ENCODE peak calls at places on chromosomes 1 and 21, in seven cellular contexts. U, B, H, P, V, D and O are unnamed samples.

GRCh38 chr1:171226757-171227370 is 21.4 kb upstream of the FMO1 start:
- DNase-seq in B (no peak), P (peak), H (peak), D (peak), V (no peak), U (peak), O (peak)

GRCh38 chr1:86852737-86853408 is 61.1 kb downstream of the SELENOF start:
- DNase-seq in D (no peak), P (peak), V (no peak), H (no peak), B (no peak), U (no peak), O (no peak)

GRCh38 chr21:44485254-44485793 is 30.0 kb downstream of the LRRC3 start:
- DNase-seq in V (no peak), U (no peak), B (no peak), H (peak), D (no peak), P (peak), O (no peak)

GRCh38 chr1:7704214-7705047 is 66.7 kb upstream of the VAMP3 start:
- DNase-seq in H (peak), B (peak), D (peak), V (peak), P (no peak), U (peak), O (peak)

GRCh38 chr1:167161242-167161641 is 59.4 kb upstream of the POU2F1 start:
- DNase-seq in H (no peak), B (no peak), U (no peak), D (no peak), V (no peak), P (no peak), O (peak)

GRCh38 chr1:58932820-58933598 is 149.2 kb upstream of the JUN start:
- DNase-seq in U (peak), D (peak), V (peak), H (no peak), P (no peak), B (no peak), O (peak)

GRCh38 chr1:244187310-244187709 is 136.2 kb downstream of the ZBTB18 start:
- DNase-seq in D (no peak), V (no peak), H (no peak), P (no peak), U (no peak), B (peak), O (no peak)

GRCh38 chr1:91098299-91098901 is 76.6 kb upstream of the ZNF644 start:
- DNase-seq in P (no peak), H (no peak), B (no peak), D (no peak), V (no peak), U (no peak), O (no peak)

GRCh38 chr1:191993549-191993948 is 164.7 kb upstream of the RGS18 start:
- DNase-seq in H (no peak), U (no peak), D (peak), P (peak), V (no peak), B (no peak), O (peak)

GRCh38 chr1:59156526-59157196 is 140.2 kb upstream of the FGGY start:
- DNase-seq in V (no peak), H (no peak), U (no peak), D (peak), P (no peak), B (no peak), O (peak)

GRCh38 chr1:12172042-12172851 is 5.5 kb downstream of the TNFRSF1B start:
- DNase-seq in D (no peak), V (no peak), B (no peak), H (no peak), P (no peak), U (no peak), O (no peak)

GRCh38 chr1:38728176-38728908 is 131.2 kb downstream of the RRAGC start:
- DNase-seq in P (no peak), D (peak), V (peak), B (peak), U (no peak), H (no peak), O (peak)

GRCh38 chr1:192476802-192477298 is 98.7 kb upstream of the RGS1 start:
- DNase-seq in B (no peak), U (peak), H (no peak), V (no peak), P (no peak), D (peak), O (peak)

GRCh38 chr21:14569868-14570267 is 23.8 kb upstream of the SAMSN1 start:
- DNase-seq in V (no peak), D (no peak), P (no peak), B (no peak), U (peak), H (no peak), O (no peak)

GRCh38 chr1:19042675-19043578 is 86.5 kb upstream of the IFFO2 start:
- DNase-seq in V (no peak), P (no peak), U (no peak), D (no peak), H (no peak), B (no peak), O (no peak)

GRCh38 chr1:6601865-6602668 is 602 bp downstream of the KLHL21 start:
- DNase-seq in U (peak), V (no peak), P (no peak), B (peak), H (peak), D (peak), O (peak)

GRCh38 chr1:32115496-32115895 is 7.6 kb downstream of the KPNA6 start:
- DNase-seq in B (no peak), H (no peak), D (no peak), V (no peak), U (no peak), P (no peak), O (peak)

GRCh38 chr1:12406218-12407021 is 176.6 kb downstream of the VPS13D start:
- DNase-seq in D (peak), P (no peak), V (no peak), B (no peak), H (no peak), U (no peak), O (peak)

GRCh38 chr1:232722626-232723025 is 82.6 kb upstream of the MAP10 start:
- DNase-seq in D (peak), V (no peak), B (no peak), P (no peak), U (no peak), H (no peak), O (no peak)

GRCh38 chr1:227929746-227930472 is 17.8 kb downstream of the WNT9A start:
- DNase-seq in H (no peak), D (no peak), P (no peak), B (no peak), U (no peak), V (no peak), O (no peak)

GRCh38 chr1:183635112-183635605 is 424 bp downstream of the ARPC5 start:
- DNase-seq in U (no peak), D (no peak), H (no peak), B (peak), V (no peak), P (peak), O (peak)

GRCh38 chr1:47276850-47277249 is 37.1 kb downstream of the STIL start:
- DNase-seq in U (no peak), V (no peak), D (no peak), B (no peak), H (no peak), P (no peak), O (no peak)

GRCh38 chr1:245345191-245345884 is 190.6 kb downstream of the KIF26B start:
- DNase-seq in H (no peak), P (no peak), B (no peak), U (no peak), V (no peak), D (no peak), O (peak)

GRCh38 chr1:218660678-218661053 is 315.5 kb downstream of the TGFB2 start:
- DNase-seq in D (peak), B (no peak), H (no peak), U (no peak), V (peak), P (no peak), O (peak)

GRCh38 chr1:85799734-85800133 is 91.5 kb upstream of the ZNHIT6 start:
- DNase-seq in V (no peak), U (no peak), P (no peak), B (no peak), D (no peak), H (no peak), O (no peak)